ENCODE peak calls at places on chromosomes 16 and 17, in ten cellular contexts. G is esophagus squamous epithelium, S is adrenal gland, L is fibroblast of pulmonary artery, U is epithelial cell of proximal tubule, N is astrocyte of the spinal cord, A is stomach, Z is cardiac muscle cell, E is left lung, T is AG04450. Q is an unnamed sample.

GRCh38 chr17:82171750-82172375 is 40.8 kb downstream of the CCDC57 start:
- DNase-seq in A (no peak), T (no peak), E (no peak), G (no peak), L (no peak), S (no peak), N (no peak), U (no peak), Z (no peak), Q (no peak)

GRCh38 chr17:58265902-58266875 is 14.5 kb downstream of the MPO start:
- DNase-seq in N (no peak), T (no peak), U (no peak), Z (no peak), A (no peak), S (no peak), G (no peak), E (no peak), L (no peak), Q (no peak)

GRCh38 chr17:56099649-56100048 is 53.6 kb upstream of the ANKFN1 start:
- DNase-seq in N (peak), L (no peak), Z (no peak), A (no peak), G (no peak), E (no peak), T (no peak), S (no peak), U (no peak), Q (peak)

GRCh38 chr17:10292057-10292931 is 80.5 kb downstream of the MYH13 start:
- DNase-seq in Z (peak), T (no peak), U (no peak), S (no peak), A (no peak), E (no peak), N (peak), G (no peak), L (peak), Q (peak)

GRCh38 chr16:57694556-57695377 is at the start of gene DRC7:
- DNase-seq in G (no peak), N (peak), U (peak), A (peak), Z (peak), S (peak), T (no peak), L (peak), E (no peak), Q (peak)

GRCh38 chr17:49338883-49339282 is 23.2 kb downstream of the ZNF652 start:
- DNase-seq in Z (peak), A (no peak), E (no peak), L (no peak), G (no peak), U (no peak), S (peak), T (no peak), N (no peak), Q (no peak)

GRCh38 chr17:75406222-75406615 is 741 bp upstream of the GRB2 start:
- DNase-seq in S (no peak), G (no peak), T (no peak), A (no peak), U (no peak), E (no peak), L (no peak), Z (no peak), N (no peak), Q (no peak)

GRCh38 chr17:31470592-31470991 is 79.1 kb downstream of the RAB11FIP4 start:
- DNase-seq in U (no peak), L (no peak), E (no peak), N (no peak), S (no peak), T (no peak), G (no peak), A (no peak), Z (no peak), Q (no peak)

GRCh38 chr16:81604960-81605383 is 160.4 kb downstream of the CMIP start:
- DNase-seq in S (no peak), A (peak), Z (no peak), N (peak), U (no peak), E (no peak), T (no peak), L (peak), G (no peak), Q (peak)

GRCh38 chr17:1070411-1070810 is 73.5 kb downstream of the TIMM22 start:
- DNase-seq in N (no peak), U (no peak), A (no peak), G (no peak), E (peak), S (no peak), L (no peak), Z (no peak), T (no peak), Q (no peak)

GRCh38 chr16:7613518-7613917 is 280.9 kb downstream of the RBFOX1 start:
- DNase-seq in S (no peak), A (no peak), E (no peak), L (no peak), T (no peak), G (no peak), N (no peak), Z (no peak), U (no peak), Q (no peak)

GRCh38 chr17:81512984-81513668 is 527 bp upstream of the ACTG1 start:
- DNase-seq in G (no peak), N (peak), A (peak), E (peak), Z (peak), U (no peak), S (peak), L (peak), T (no peak), Q (peak)

GRCh38 chr16:28319476-28320022 is 27.2 kb downstream of the SBK1 start:
- DNase-seq in T (no peak), E (no peak), L (no peak), S (no peak), N (no peak), G (no peak), U (no peak), Z (no peak), A (no peak), Q (no peak)

GRCh38 chr16:72110662-72111615 is 17.3 kb downstream of the DHX38 start:
- DNase-seq in N (no peak), U (no peak), A (no peak), L (no peak), S (no peak), G (no peak), E (no peak), T (no peak), Z (no peak), Q (no peak)

GRCh38 chr17:28370744-28371103 is 617 bp upstream of the VTN start:
- DNase-seq in U (no peak), L (no peak), T (no peak), S (no peak), Z (no peak), N (no peak), A (no peak), G (no peak), E (no peak), Q (no peak)
- H3K4me3 ChIP-seq in U (no peak), L (peak), T (no peak), S (no peak), Z (no peak), N (peak), A (peak), G (no peak), E (no peak), Q (no peak)

DNA sequence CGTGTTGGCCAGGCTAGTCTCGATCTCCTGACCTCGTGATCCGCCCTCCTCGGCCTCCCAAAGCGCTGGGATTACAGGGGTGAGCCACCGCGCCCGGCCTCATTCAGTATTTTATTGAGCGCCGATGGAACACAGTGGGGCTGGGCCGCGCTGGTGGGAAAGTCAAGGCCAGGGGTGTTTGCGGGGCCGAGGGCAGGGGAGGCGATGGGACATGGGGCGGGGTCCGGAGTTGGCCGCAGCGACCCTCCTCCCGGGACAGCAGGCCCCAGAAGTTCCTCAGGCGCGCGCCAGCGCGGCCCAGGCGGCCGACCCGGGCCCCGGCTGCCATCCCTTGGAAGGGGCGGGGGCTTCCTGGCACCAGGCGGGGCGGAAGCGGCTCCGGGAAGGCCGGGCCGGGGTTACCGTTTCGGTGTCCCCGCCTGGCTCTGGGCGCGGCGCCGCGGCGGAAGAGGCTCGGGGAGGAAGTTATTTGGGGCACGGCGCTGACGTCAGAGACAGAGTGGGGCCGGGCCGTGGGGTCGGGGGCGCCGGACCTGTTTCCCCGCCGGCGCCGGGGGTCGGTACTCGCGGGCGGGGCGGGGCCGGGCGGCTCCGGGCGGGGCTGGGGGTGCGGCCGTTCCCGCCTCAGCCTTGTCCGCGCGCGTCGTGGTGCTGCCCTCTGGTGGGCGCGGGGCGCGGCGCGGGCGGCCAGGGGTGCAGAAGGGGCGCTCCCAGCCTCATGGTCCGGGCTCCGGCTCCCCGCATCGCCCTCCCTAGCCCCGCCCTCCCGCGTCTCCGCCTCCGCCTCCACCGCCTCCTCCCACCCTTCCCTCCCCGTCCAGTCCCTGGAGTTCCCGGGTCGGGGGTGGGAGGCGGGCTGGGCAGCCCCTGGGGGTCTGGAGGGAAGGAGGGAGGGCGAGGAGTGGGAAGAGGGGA is 952 bp upstream of the PRSS27 start:
- DNase-seq in N (peak), T (peak), S (peak), U (no peak), Z (peak), E (peak), G (peak), L (peak), A (peak), Q (peak)
- TF ChIP-seq CTCF in N (peak), T (peak), S (peak), U (peak), Z (peak), E (peak), G (peak), L (no peak), A (no peak), Q (no peak)

DNA sequence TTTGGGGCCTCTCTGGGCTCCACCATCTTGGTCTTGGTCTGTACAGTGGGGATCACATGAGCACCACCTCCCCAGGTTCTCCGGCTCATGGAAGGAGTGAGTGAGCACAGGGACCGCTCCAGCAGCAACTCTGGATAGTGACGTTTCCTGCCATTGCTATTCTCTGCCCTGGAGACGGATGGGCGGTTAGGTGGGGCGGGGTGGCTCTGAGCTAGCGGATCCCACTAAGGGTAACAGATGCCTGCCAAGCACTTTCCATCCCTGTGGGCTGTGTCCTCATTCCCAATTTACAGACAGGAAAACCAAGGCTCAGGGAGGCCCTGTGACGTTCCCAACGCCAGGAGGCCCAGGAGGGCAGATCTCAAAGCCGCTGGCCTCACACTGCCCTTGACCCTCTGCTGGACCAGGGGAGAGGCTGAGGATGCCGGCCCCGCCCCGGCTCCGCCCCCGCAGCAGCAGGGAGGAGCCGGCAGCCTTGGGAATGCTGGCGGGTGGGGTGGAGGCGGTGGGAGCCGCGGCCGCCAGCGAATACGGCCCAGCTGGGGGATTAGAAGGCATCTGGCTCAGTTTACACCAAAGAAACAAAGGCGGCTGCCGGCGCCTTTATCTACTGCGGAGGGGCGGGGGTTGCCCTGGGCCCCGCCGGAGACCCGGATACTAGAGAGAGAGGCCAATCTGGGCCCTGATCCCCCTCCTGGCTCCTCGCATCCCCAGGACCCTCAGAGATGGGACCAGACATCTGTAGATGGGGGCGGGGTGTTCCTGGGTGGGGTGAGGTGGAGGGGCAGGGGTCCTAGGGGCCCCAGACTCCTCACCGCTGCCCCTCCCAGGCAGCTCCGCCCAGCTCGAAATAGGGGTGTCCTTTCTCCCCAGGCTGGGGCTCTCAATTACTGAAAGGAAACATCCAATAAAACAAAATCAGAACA is 122.3 kb upstream of the CIBAR2 start:
- DNase-seq in L (peak), S (peak), T (peak), A (peak), Z (peak), G (no peak), E (no peak), N (peak), U (no peak), Q (peak)
- H3K4me3 ChIP-seq in L (peak), S (no peak), T (peak), A (peak), Z (peak), G (no peak), E (no peak), N (peak), U (no peak), Q (peak)

DNA sequence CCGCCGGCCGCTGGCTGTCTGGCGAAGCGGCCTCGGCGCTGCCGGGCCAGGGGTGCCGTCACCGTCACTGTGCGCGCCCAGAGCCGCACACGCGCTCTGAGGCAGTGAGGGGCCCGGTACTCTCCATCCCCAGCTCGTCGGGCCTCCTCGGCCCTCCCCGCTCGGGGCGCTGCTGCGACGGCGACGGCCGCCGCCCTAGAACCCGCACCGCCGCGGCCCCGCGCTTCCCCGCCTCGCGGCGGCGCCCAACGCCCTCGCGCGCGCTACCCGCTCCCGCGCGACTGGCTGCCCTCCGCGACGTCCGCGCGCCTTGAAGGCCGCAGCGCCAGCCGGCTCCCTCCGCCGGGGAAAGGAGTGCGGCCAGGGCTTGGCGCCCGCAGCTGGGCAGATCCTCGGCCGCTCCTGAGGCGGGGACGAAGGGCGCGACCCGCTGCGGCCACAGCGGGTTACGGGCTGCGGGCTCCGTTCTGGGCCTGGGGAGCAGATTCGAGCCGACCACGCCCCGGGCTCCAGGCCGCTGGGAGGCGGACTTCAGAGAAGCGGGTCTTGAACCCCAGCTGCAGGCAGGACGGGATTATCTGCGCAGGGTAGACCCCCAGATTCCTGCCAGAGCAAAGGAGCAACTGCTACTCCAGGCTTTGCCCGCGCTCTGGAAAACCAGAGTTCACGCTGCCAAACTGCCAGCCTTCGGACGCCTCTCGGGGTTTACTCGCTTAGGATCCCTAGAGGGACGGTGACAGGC is at the start of gene ULK2:
- DNase-seq in A (peak), Z (peak), L (peak), G (no peak), N (peak), S (peak), U (no peak), E (peak), T (peak), Q (peak)
- TF ChIP-seq CTCF in A (no peak), Z (no peak), L (no peak), G (no peak), N (peak), S (peak), U (no peak), E (no peak), T (no peak), Q (no peak)

DNA sequence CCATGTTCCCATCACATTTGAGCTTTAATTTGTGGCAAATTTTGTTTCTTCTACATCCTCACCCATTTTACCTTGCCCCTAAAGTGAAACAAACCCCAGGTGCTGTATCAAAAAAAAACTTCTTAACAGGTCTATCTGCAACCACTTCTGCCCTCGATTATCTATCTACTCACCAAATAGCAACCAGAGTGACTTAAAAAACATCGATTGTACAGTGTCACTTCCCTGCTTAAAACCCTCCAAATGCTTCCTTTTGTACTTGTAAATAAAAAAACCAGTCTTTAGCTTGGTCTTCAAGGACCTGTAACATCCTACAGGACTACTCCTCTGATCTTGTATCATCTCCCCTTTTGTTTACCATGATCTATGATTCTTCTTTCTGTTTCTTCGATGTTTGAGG is 82.6 kb upstream of the CORO6 start:
- DNase-seq in S (no peak), E (no peak), N (no peak), Z (no peak), L (no peak), U (no peak), G (no peak), T (no peak), A (no peak), Q (no peak)
- H3K4me3 ChIP-seq in S (no peak), E (no peak), N (no peak), Z (no peak), L (no peak), U (no peak), G (no peak), T (no peak), A (no peak), Q (no peak)

DNA sequence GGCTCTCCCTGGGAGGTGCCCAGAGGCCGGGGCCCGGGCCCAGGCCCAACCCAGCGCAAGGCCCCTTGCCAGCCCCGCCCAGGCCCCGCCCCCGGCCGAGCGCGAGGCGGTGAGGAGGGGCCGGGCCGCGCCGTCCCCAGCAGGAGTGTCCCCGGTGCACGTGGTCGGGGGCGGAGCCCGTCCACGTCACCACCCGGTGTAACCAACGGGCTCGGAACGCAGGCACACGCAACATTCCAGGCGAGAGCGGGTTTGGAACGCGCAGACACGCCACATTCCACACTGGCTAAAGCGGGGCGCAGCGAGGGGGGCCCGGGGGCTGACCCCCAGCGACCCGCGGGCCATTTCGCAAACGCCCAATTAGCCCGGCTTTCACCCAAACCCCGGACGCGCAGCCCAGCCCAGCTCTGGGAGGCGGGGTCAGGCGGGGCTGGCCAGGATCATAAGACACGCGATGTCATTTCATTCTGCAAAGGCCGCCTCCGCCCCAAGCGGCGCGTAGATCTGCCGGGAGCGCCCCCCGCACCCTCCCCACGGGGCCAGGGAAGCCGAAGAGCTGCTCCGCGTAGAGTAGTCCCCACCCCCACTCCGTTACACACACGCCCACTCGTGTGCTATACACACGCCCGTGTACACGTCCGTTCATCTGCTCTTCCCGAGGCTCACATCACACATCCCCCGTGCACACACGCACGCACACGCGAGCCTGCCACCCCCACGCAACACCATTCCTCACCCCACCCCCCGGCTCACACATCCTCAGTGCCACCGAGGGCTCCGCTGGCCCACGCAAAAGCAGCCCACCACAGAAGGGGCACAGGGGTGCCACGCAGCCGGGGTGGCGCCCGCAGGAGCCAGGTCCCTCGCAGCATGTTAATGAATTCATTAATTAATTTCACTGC is 1.0 kb downstream of the MNT start:
- DNase-seq in L (peak), T (peak), U (no peak), N (peak), E (peak), S (peak), G (peak), A (peak), Z (peak), Q (peak)
- TF ChIP-seq CTCF in L (no peak), T (no peak), U (no peak), N (no peak), E (no peak), S (no peak), G (no peak), A (no peak), Z (no peak), Q (no peak)

DNA sequence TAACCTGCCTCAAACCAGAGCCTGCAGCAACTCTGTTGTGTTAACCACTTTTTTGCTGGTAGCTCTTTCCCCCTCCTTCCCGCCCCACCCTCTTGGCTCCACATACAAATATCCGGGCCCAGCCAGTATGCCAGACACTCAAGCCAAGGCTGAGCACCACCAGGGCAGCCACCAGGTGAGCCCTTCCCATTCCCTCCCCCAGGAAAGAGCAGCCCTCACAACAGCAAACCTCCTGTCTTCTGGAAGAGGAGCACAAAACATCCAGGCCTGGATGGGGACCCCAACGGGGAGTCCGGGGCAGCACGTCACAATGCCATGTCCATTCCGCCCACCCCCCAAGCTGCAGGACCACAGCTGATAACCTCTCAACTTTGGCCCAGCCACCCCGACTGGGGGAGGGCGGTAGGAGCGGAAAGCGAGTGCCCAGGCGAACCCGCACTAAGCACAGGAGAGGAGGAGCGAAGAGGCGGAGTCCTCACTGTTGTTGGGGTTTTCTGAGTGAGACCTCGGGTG is 757 bp downstream of the ORMDL3 start:
- DNase-seq in T (no peak), U (no peak), E (no peak), S (peak), A (peak), G (no peak), N (peak), L (peak), Z (peak), Q (peak)
- H3K4me3 ChIP-seq in T (peak), U (peak), E (peak), S (peak), A (peak), G (peak), N (peak), L (peak), Z (peak), Q (peak)

Q was measured in fibroblast of mammary gland.